ENCODE peak calls at places on chromosomes 3 and 15, in four cellular contexts. One of them, this sample, is unnamed.

GRCh38 chr15:67193223-67194009 is 61.0 kb downstream of the AAGAB start:
- DNase-seq in caudate nucleus: no peak
- DNase-seq in keratinocyte: no peak
- DNase-seq in AG08396: no peak
- DNase-seq in this sample: no peak

GRCh38 chr15:53296603-53297002 is 462.9 kb downstream of the WDR72 start:
- DNase-seq in caudate nucleus: no peak
- DNase-seq in keratinocyte: no peak
- DNase-seq in AG08396: no peak
- DNase-seq in this sample: no peak

GRCh38 chr3:126816956-126817777 is 113.1 kb downstream of the CHCHD6 start:
- DNase-seq in caudate nucleus: no peak
- DNase-seq in keratinocyte: no peak
- DNase-seq in AG08396: no peak
- DNase-seq in this sample: no peak

GRCh38 chr3:128420289-128420688 is 46.4 kb downstream of the DNAJB8 start:
- DNase-seq in caudate nucleus: no peak
- DNase-seq in keratinocyte: no peak
- DNase-seq in AG08396: no peak
- DNase-seq in this sample: no peak

GRCh38 chr3:69913422-69913821 is 86.1 kb upstream of the SAMMSON start:
- DNase-seq in caudate nucleus: no peak
- DNase-seq in keratinocyte: no peak
- DNase-seq in AG08396: no peak
- DNase-seq in this sample: no peak

GRCh38 chr3:65908588-65908987 is 130.1 kb downstream of the MAGI1 start:
- DNase-seq in caudate nucleus: no peak
- DNase-seq in keratinocyte: no peak
- DNase-seq in AG08396: no peak
- DNase-seq in this sample: no peak

GRCh38 chr15:69031013-69032001 is 16.8 kb downstream of the NOX5 start:
- DNase-seq in caudate nucleus: no peak
- DNase-seq in keratinocyte: no peak
- DNase-seq in AG08396: peak
- DNase-seq in this sample: no peak

GRCh38 chr3:45682786-45683185 is 6.4 kb upstream of the SACM1L start:
- DNase-seq in caudate nucleus: no peak
- DNase-seq in keratinocyte: no peak
- DNase-seq in AG08396: no peak
- DNase-seq in this sample: no peak

GRCh38 chr15:96792216-96792615 is 461.7 kb downstream of the NR2F2 start:
- DNase-seq in caudate nucleus: no peak
- DNase-seq in keratinocyte: no peak
- DNase-seq in AG08396: no peak
- DNase-seq in this sample: no peak

GRCh38 chr3:4841783-4842440 is 137.3 kb upstream of the BHLHE40 start:
- DNase-seq in caudate nucleus: no peak
- DNase-seq in keratinocyte: no peak
- DNase-seq in AG08396: peak
- DNase-seq in this sample: no peak

GRCh38 chr3:45011756-45012441 is 14.2 kb upstream of the CLEC3B start:
- DNase-seq in caudate nucleus: no peak
- DNase-seq in keratinocyte: peak
- DNase-seq in AG08396: peak
- DNase-seq in this sample: no peak

GRCh38 chr15:78291698-78292097 is 7.7 kb downstream of the SKIC8 start:
- DNase-seq in caudate nucleus: no peak
- DNase-seq in keratinocyte: no peak
- DNase-seq in AG08396: no peak
- DNase-seq in this sample: peak

GRCh38 chr15:59160880-59161593 is 45.6 kb upstream of the LDHAL6B start:
- DNase-seq in caudate nucleus: no peak
- DNase-seq in keratinocyte: no peak
- DNase-seq in AG08396: peak
- DNase-seq in this sample: no peak

GRCh38 chr15:78004919-78005634 is 72.4 kb downstream of the TBC1D2B start:
- DNase-seq in caudate nucleus: peak
- DNase-seq in keratinocyte: no peak
- DNase-seq in AG08396: peak
- DNase-seq in this sample: peak

GRCh38 chr3:29639621-29640290 is 358.9 kb downstream of the RBMS3 start:
- DNase-seq in caudate nucleus: no peak
- DNase-seq in keratinocyte: no peak
- DNase-seq in AG08396: no peak
- DNase-seq in this sample: no peak

GRCh38 chr3:53845103-53845880 is 927 bp downstream of the CHDH start:
- DNase-seq in caudate nucleus: no peak
- DNase-seq in keratinocyte: no peak
- DNase-seq in AG08396: peak
- DNase-seq in this sample: no peak

GRCh38 chr15:87620393-87620792 is 636.1 kb downstream of the NTRK3 start:
- DNase-seq in caudate nucleus: no peak
- DNase-seq in keratinocyte: no peak
- DNase-seq in AG08396: no peak
- DNase-seq in this sample: no peak

GRCh38 chr15:84911879-84912660 is 27.6 kb downstream of the SLC28A1 start:
- DNase-seq in caudate nucleus: peak
- DNase-seq in keratinocyte: no peak
- DNase-seq in AG08396: peak
- DNase-seq in this sample: peak

GRCh38 chr15:55407631-55407948 is 569 bp downstream of the CCPG1 start:
- DNase-seq in caudate nucleus: no peak
- DNase-seq in keratinocyte: no peak
- DNase-seq in AG08396: no peak
- DNase-seq in this sample: no peak

GRCh38 chr3:113441051-113441770 is at the start of gene CFAP44:
- DNase-seq in caudate nucleus: peak
- DNase-seq in keratinocyte: no peak
- DNase-seq in AG08396: peak
- DNase-seq in this sample: no peak

GRCh38 chr15:73800662-73801345 is 47.7 kb upstream of the INSYN1 start:
- DNase-seq in caudate nucleus: peak
- DNase-seq in keratinocyte: no peak
- DNase-seq in AG08396: peak
- DNase-seq in this sample: peak

GRCh38 chr3:133914839-133915600 is 19.3 kb upstream of the RAB6B start:
- DNase-seq in caudate nucleus: no peak
- DNase-seq in keratinocyte: no peak
- DNase-seq in AG08396: no peak
- DNase-seq in this sample: no peak

GRCh38 chr3:71117572-71118247 is 465.8 kb downstream of the FOXP1 start:
- DNase-seq in caudate nucleus: no peak
- DNase-seq in keratinocyte: no peak
- DNase-seq in AG08396: no peak
- DNase-seq in this sample: no peak

GRCh38 chr3:133574260-133574881 is 885 bp downstream of the CDV3 start:
- DNase-seq in caudate nucleus: no peak
- DNase-seq in keratinocyte: no peak
- DNase-seq in AG08396: peak
- DNase-seq in this sample: no peak

GRCh38 chr3:1275495-1275894 is 182.7 kb downstream of the CNTN6 start:
- DNase-seq in caudate nucleus: no peak
- DNase-seq in keratinocyte: no peak
- DNase-seq in AG08396: no peak
- DNase-seq in this sample: no peak